ENCODE peak calls at places on chromosomes 11 and 22, in ten cellular contexts. H is activated naive CD8-positive, alpha-beta T cell treated with anti-CD3 and anti-CD28 coated beads, Interleukin-2, amount 50 U/mL, for 24 hours; R is HFFc6; P is H9; Q is head of caudate nucleus; W is EL; L is NCI-H524; U is stimulated activated CD4-positive, alpha-beta T cell treated with anti-CD3 and anti-CD28 coated beads, Interleukin-1b, Interleukin-23, amount 100 ng/mL, for 4 hours; N is germinal center; Z is choroid plexus epithelial cell. E is an unnamed sample.

GRCh38 chr11:2743427-2744110 is 43.8 kb upstream of the KCNQ1OT1 start:
- DNase-seq in H (no peak), R (no peak), P (no peak), Q (no peak), W (no peak), L (no peak), U (no peak), N (no peak), Z (no peak), E (no peak)

GRCh38 chr11:125451400-125452124 is 44.5 kb downstream of the FEZ1 start:
- DNase-seq in H (peak; percentile 22), R (no peak), P (peak; percentile 91), Q (peak; percentile 96), W (peak; percentile 18), L (peak; percentile 43), U (no peak), N (no peak), Z (peak; percentile 61), E (peak; percentile 18)

GRCh38 chr11:57646221-57646620 is 3.5 kb downstream of the YPEL4 start:
- DNase-seq in H (no peak), R (no peak), P (no peak), Q (no peak), W (no peak), L (no peak), U (no peak), N (no peak), Z (no peak), E (no peak)

GRCh38 chr11:128260398-128260797 is 327.0 kb downstream of the ETS1 start:
- DNase-seq in H (no peak), R (no peak), P (no peak), Q (no peak), W (no peak), L (no peak), U (no peak), N (no peak), Z (no peak), E (no peak)

GRCh38 chr11:6498121-6498520 is 1.0 kb downstream of the DNHD1 start:
- DNase-seq in H (no peak), R (no peak), P (no peak), Q (no peak), W (no peak), L (no peak), U (no peak), N (no peak), Z (peak; percentile 52), E (no peak)

GRCh38 chr11:128279861-128280260 is 307.5 kb downstream of the ETS1 start:
- DNase-seq in H (no peak), R (peak; percentile 39), P (no peak), Q (no peak), W (peak; percentile 61), L (no peak), U (no peak), N (no peak), Z (peak; percentile 47), E (peak; percentile 18)

GRCh38 chr11:57459112-57460016 is 964 bp upstream of the RTN4RL2 start:
- DNase-seq in H (peak; percentile 20), R (no peak), P (peak; percentile 39), Q (no peak), W (no peak), L (peak; percentile 50), U (no peak), N (no peak), Z (no peak), E (no peak)

GRCh38 chr22:22843848-22844247 is 43.8 kb upstream of the IGLL5 start:
- DNase-seq in H (no peak), R (no peak), P (no peak), Q (no peak), W (no peak), L (no peak), U (no peak), N (no peak), Z (no peak), E (no peak)

GRCh38 chr11:776459-777287 is 614 bp downstream of the GATD1 start:
- DNase-seq in H (peak; percentile 25), R (no peak), P (peak; percentile 83), Q (no peak), W (no peak), L (no peak), U (no peak), N (peak; percentile 19), Z (peak; percentile 34), E (no peak)

GRCh38 chr11:12761029-12761428 is 86.8 kb downstream of the TEAD1 start:
- DNase-seq in H (no peak), R (peak; percentile 44), P (no peak), Q (no peak), W (peak; percentile 46), L (no peak), U (no peak), N (no peak), Z (peak; percentile 74), E (peak; percentile 55)

GRCh38 chr11:47977651-47978050 is 2.7 kb upstream of the PTPRJ start:
- DNase-seq in H (no peak), R (no peak), P (no peak), Q (no peak), W (no peak), L (no peak), U (no peak), N (no peak), Z (no peak), E (peak; percentile 71)

GRCh38 chr11:82906931-82907330 is 5.4 kb downstream of the DDIAS start:
- DNase-seq in H (no peak), R (no peak), P (no peak), Q (no peak), W (no peak), L (no peak), U (no peak), N (no peak), Z (peak; percentile 25), E (no peak)